ENCODE peak calls at places on chromosomes 5 and 9, in four cellular contexts. P, V, Q and Z are unnamed samples.

GRCh38 chr5:160083501-160083900 is 35.7 kb downstream of the PWWP2A start:
- DNase-seq in P (no peak), V (no peak), Q (no peak), Z (peak; percentile 81)

GRCh38 chr9:98808411-98808815 is 943 bp downstream of the GALNT12 start:
- DNase-seq in P (no peak), V (no peak), Q (no peak), Z (no peak)

GRCh38 chr5:94908889-94909480 is 290.5 kb downstream of the SLF1 start:
- DNase-seq in P (no peak), V (no peak), Q (no peak), Z (peak; percentile 19)

GRCh38 chr5:106423109-106423897 is 1247.4 kb downstream of the EFNA5 start:
- DNase-seq in P (no peak), V (no peak), Q (no peak), Z (no peak)

GRCh38 chr9:24090566-24090965 is 264.5 kb upstream of the ELAVL2 start:
- DNase-seq in P (no peak), V (no peak), Q (no peak), Z (no peak)

GRCh38 chr5:132389453-132390286 is 20.2 kb downstream of the SLC22A5 start:
- DNase-seq in P (peak; percentile 72), V (no peak), Q (peak; percentile 89), Z (peak; percentile 96)

GRCh38 chr9:86517475-86517874 is 163.3 kb upstream of the TUT7 start:
- DNase-seq in P (no peak), V (no peak), Q (no peak), Z (no peak)

GRCh38 chr5:152113401-152113800 is 188.8 kb upstream of the GLRA1 start:
- DNase-seq in P (no peak), V (no peak), Q (no peak), Z (no peak)

GRCh38 chr9:131854906-131855504 is 115.1 kb upstream of the RAPGEF1 start:
- DNase-seq in P (no peak), V (no peak), Q (no peak), Z (no peak)

GRCh38 chr9:31873717-31874116 is 510.7 kb upstream of the ACO1 start:
- DNase-seq in P (no peak), V (no peak), Q (no peak), Z (no peak)

GRCh38 chr5:150789431-150789830 is 10.9 kb downstream of the SMIM3 start:
- DNase-seq in P (no peak), V (no peak), Q (no peak), Z (no peak)

GRCh38 chr9:86099695-86100364 is 472 bp upstream of the GOLM1 start:
- DNase-seq in P (no peak), V (no peak), Q (peak; percentile 57), Z (peak; percentile 54)

GRCh38 chr9:69044226-69045219 is 9.0 kb downstream of the FXN start:
- DNase-seq in P (no peak), V (no peak), Q (no peak), Z (no peak)

GRCh38 chr5:100667021-100667671 is 132.0 kb downstream of the FAM174A start:
- DNase-seq in P (no peak), V (no peak), Q (no peak), Z (no peak)

GRCh38 chr5:136457390-136458094 is 92.2 kb upstream of the TRPC7 start:
- DNase-seq in P (no peak), V (no peak), Q (no peak), Z (no peak)
- H3K9me3 ChIP-seq in P (no peaks in the 10 kb centered on the region), V (no peaks in the 10 kb centered on the region), Q (no peaks in the 10 kb centered on the region), Z (no peaks in the 10 kb centered on the region)

GRCh38 chr5:177529247-177529901 is 12.6 kb upstream of the DDX41 start:
- DNase-seq in P (no peak), V (no peak), Q (no peak), Z (no peak)
- H3K27ac ChIP-seq in P (no peak overlapping the region), V (no peak overlapping the region), Q (no peak overlapping the region), Z (no peak overlapping the region)

GRCh38 chr5:127536687-127537086 is 19.2 kb downstream of the PRRC1 start:
- DNase-seq in P (no peak), V (no peak), Q (no peak), Z (no peak)
- H3K36me3 ChIP-seq in P (peaks cover 48% of the 10 kb centered on the region), V (peaks cover 38% of the 10 kb centered on the region), Q (peaks cover 1% of the 10 kb centered on the region), Z (peaks cover 89% of the 10 kb centered on the region)

GRCh38 chr9:109206670-109207069 is 39.6 kb upstream of the FRRS1L start:
- DNase-seq in P (no peak), V (no peak), Q (no peak), Z (no peak)
- H3K9me3 ChIP-seq in P (no peaks in the 10 kb centered on the region), V (no peaks in the 10 kb centered on the region), Q (no peaks in the 10 kb centered on the region), Z (no peaks in the 10 kb centered on the region)

GRCh38 chr9:137204731-137205125 is 720 bp downstream of the TMEM203 start:
- DNase-seq in P (no peak), V (no peak), Q (no peak), Z (no peak)
- H3K27ac ChIP-seq in P (peak overlapping the region; percentile 81), V (peak overlapping the region; percentile 90), Q (no peak overlapping the region), Z (no peak overlapping the region)

GRCh38 chr9:128481561-128481960 is 23.0 kb upstream of the GLE1 start:
- DNase-seq in P (no peak), V (no peak), Q (no peak), Z (no peak)

GRCh38 chr9:128482186-128482585 is 22.3 kb upstream of the GLE1 start:
- DNase-seq in P (no peak), V (no peak), Q (no peak), Z (no peak)

GRCh38 chr9:128485414-128485855 is 19.1 kb upstream of the GLE1 start:
- DNase-seq in P (no peak), V (no peak), Q (no peak), Z (no peak)

GRCh38 chr9:128484686-128485413 is 19.7 kb upstream of the GLE1 start:
- DNase-seq in P (no peak), V (no peak), Q (no peak), Z (no peak)

DNA sequence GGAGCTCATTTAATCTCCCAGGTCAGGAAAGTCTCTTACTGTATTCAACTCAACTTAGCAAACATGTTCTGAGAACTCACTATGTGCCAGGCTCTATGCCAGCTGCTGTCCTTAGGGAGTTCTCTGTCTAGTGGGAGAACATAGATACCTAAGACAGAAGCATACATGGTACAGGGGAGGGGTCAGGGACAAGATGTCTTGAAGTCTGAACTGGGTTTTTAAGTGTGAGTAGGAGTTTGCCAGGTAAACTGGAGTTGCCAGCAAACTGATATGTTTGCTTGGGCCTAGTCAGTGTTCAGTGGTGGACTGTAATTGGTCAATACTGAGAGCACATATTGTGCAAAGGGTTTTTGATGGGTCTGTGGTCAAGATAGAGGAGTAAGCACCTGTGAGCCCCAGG is 18.3 kb upstream of the GLE1 start:
- DNase-seq in P (no peak), V (no peak), Q (no peak), Z (no peak)
- H3K36me3 ChIP-seq in P (peaks cover 52% of the 10 kb centered on the region), V (peaks cover 29% of the 10 kb centered on the region), Q (no peaks in the 10 kb centered on the region), Z (peaks cover 90% of the 10 kb centered on the region)

GRCh38 chr5:158546748-158547147 is 553.0 kb downstream of the EBF1 start:
- DNase-seq in P (no peak), V (no peak), Q (no peak), Z (no peak)
- H3K9me3 ChIP-seq in P (no peaks in the 10 kb centered on the region), V (no peaks in the 10 kb centered on the region), Q (no peaks in the 10 kb centered on the region), Z (no peaks in the 10 kb centered on the region)

GRCh38 chr5:170388240-170388639 is 927 bp downstream of the KCNMB1 start:
- DNase-seq in P (no peak), V (no peak), Q (no peak), Z (no peak)
- H3K27ac ChIP-seq in P (peak overlapping the region; percentile 95), V (no peak overlapping the region), Q (peak overlapping the region; percentile 84), Z (no peak overlapping the region)